ENCODE peak calls at places on chromosomes 5 and 9, in six cellular contexts. X is colonic mucosa, A is AG04450, M is WERI-Rb-1, H is adrenal gland, J is A549. W is an unnamed sample.

GRCh38 chr9:969310-969692 is 7.2 kb upstream of the DMRT3 start:
- DNase-seq in X (no peak), A (no peak), M (peak), H (no peak), J (no peak), W (no peak)

GRCh38 chr5:64883912-64884311 is 115.2 kb downstream of the CWC27 start:
- DNase-seq in X (no peak), A (no peak), M (no peak), H (no peak), J (no peak), W (peak)

GRCh38 chr9:18905033-18905882 is 127.8 kb downstream of the SAXO1 start:
- DNase-seq in X (no peak), A (no peak), M (no peak), H (no peak), J (no peak), W (no peak)

GRCh38 chr5:169226904-169227303 is 74.0 kb downstream of the SLIT3 start:
- DNase-seq in X (no peak), A (no peak), M (no peak), H (no peak), J (no peak), W (no peak)

GRCh38 chr9:127853312-127854168 is 918 bp downstream of the ENG start:
- DNase-seq in X (no peak), A (no peak), M (no peak), H (no peak), J (no peak), W (no peak)

GRCh38 chr5:154179846-154180710 is 10.5 kb upstream of the GALNT10 start:
- DNase-seq in X (peak), A (peak), M (peak), H (peak), J (peak), W (peak)

GRCh38 chr5:15821506-15821905 is 321.5 kb downstream of the FBXL7 start:
- DNase-seq in X (no peak), A (no peak), M (no peak), H (no peak), J (no peak), W (peak)

GRCh38 chr9:84974790-84975189 is 305.3 kb downstream of the NTRK2 start:
- DNase-seq in X (no peak), A (no peak), M (no peak), H (no peak), J (no peak), W (no peak)

GRCh38 chr5:84453405-84453804 is 68.7 kb upstream of the EDIL3 start:
- DNase-seq in X (no peak), A (no peak), M (no peak), H (no peak), J (no peak), W (no peak)

GRCh38 chr9:14524881-14525515 is 168.2 kb downstream of the ZDHHC21 start:
- DNase-seq in X (no peak), A (no peak), M (no peak), H (no peak), J (no peak), W (no peak)

GRCh38 chr9:19186240-19186639 is 44.3 kb upstream of the DENND4C start:
- DNase-seq in X (no peak), A (no peak), M (no peak), H (no peak), J (no peak), W (peak)

GRCh38 chr9:134533850-134534585 is 107.6 kb upstream of the COL5A1 start:
- DNase-seq in X (no peak), A (no peak), M (no peak), H (no peak), J (no peak), W (no peak)

GRCh38 chr9:16192403-16193017 is 639.7 kb downstream of the CCDC171 start:
- DNase-seq in X (no peak), A (no peak), M (no peak), H (no peak), J (no peak), W (no peak)

GRCh38 chr5:58459276-58459859 is 518 bp downstream of the PLK2 start:
- DNase-seq in X (peak), A (no peak), M (no peak), H (peak), J (peak), W (no peak)

GRCh38 chr5:154475613-154476342 is 2.2 kb downstream of the HAND1 start:
- DNase-seq in X (no peak), A (no peak), M (peak), H (no peak), J (no peak), W (no peak)

GRCh38 chr5:10140195-10140973 is 109.3 kb downstream of the ATPSCKMT start:
- DNase-seq in X (no peak), A (no peak), M (peak), H (no peak), J (peak), W (no peak)

GRCh38 chr9:121915304-121915625 is 177.8 kb downstream of the TTLL11 start:
- DNase-seq in X (no peak), A (no peak), M (no peak), H (no peak), J (no peak), W (no peak)

GRCh38 chr5:158234323-158235158 is 375.6 kb upstream of the CLINT1 start:
- DNase-seq in X (no peak), A (no peak), M (no peak), H (no peak), J (no peak), W (no peak)

GRCh38 chr9:109922617-109923260 is 142.7 kb downstream of the PALM2AKAP2 start:
- DNase-seq in X (no peak), A (no peak), M (no peak), H (no peak), J (no peak), W (no peak)

GRCh38 chr9:35835216-35835604 is 6.2 kb downstream of the TMEM8B start:
- DNase-seq in X (peak), A (no peak), M (peak), H (no peak), J (no peak), W (no peak)

GRCh38 chr5:98927242-98927987 is 1.4 kb downstream of the CHD1 start:
- DNase-seq in X (peak), A (peak), M (peak), H (peak), J (peak), W (peak)

GRCh38 chr9:96113045-96113444 is 188.9 kb downstream of the HSD17B3 start:
- DNase-seq in X (no peak), A (no peak), M (peak), H (no peak), J (no peak), W (no peak)

GRCh38 chr5:73591698-73592501 is 26.4 kb downstream of the UTP15 start:
- DNase-seq in X (no peak), A (peak), M (no peak), H (no peak), J (no peak), W (peak)

GRCh38 chr9:124001445-124001799 is 10.1 kb upstream of the LHX2 start:
- DNase-seq in X (no peak), A (no peak), M (no peak), H (no peak), J (no peak), W (no peak)

GRCh38 chr9:134540441-134541372 is 100.9 kb upstream of the COL5A1 start:
- DNase-seq in X (no peak), A (no peak), M (no peak), H (no peak), J (no peak), W (no peak)

GRCh38 chr5:167934561-167934971 is 356.9 kb upstream of the WWC1 start:
- DNase-seq in X (no peak), A (no peak), M (no peak), H (no peak), J (no peak), W (peak)

GRCh38 chr5:102807878-102808502 is 52.9 kb downstream of the PAM start:
- DNase-seq in X (no peak), A (no peak), M (no peak), H (no peak), J (no peak), W (no peak)

GRCh38 chr5:61280205-61280604 is 51.9 kb upstream of the ZSWIM6 start:
- DNase-seq in X (no peak), A (peak), M (no peak), H (no peak), J (no peak), W (peak)

GRCh38 chr5:41708604-41708940 is 161.7 kb downstream of the OXCT1 start:
- DNase-seq in X (peak), A (no peak), M (no peak), H (no peak), J (no peak), W (peak)

GRCh38 chr5:102781359-102781758 is 26.3 kb downstream of the PAM start:
- DNase-seq in X (no peak), A (no peak), M (no peak), H (no peak), J (no peak), W (no peak)

GRCh38 chr5:143841446-143841845 is 29.5 kb downstream of the HMHB1 start:
- DNase-seq in X (no peak), A (no peak), M (no peak), H (no peak), J (no peak), W (no peak)

GRCh38 chr5:125176005-125176390 is 429.6 kb upstream of the ZNF608 start:
- DNase-seq in X (peak), A (no peak), M (no peak), H (no peak), J (no peak), W (peak)

GRCh38 chr5:78903936-78904335 is 81.2 kb downstream of the ARSB start:
- DNase-seq in X (no peak), A (no peak), M (no peak), H (no peak), J (no peak), W (peak)

GRCh38 chr5:136236479-136237083 is 43.6 kb upstream of the SMIM32 start:
- DNase-seq in X (no peak), A (no peak), M (no peak), H (no peak), J (no peak), W (peak)

GRCh38 chr5:80109549-80110478 is 74.7 kb downstream of the THBS4 start:
- DNase-seq in X (no peak), A (no peak), M (no peak), H (no peak), J (no peak), W (no peak)

GRCh38 chr5:40364441-40364840 is 315.3 kb upstream of the PTGER4 start:
- DNase-seq in X (no peak), A (no peak), M (no peak), H (no peak), J (no peak), W (no peak)

GRCh38 chr5:40365357-40366330 is 314.1 kb upstream of the PTGER4 start:
- DNase-seq in X (no peak), A (no peak), M (no peak), H (no peak), J (no peak), W (no peak)

GRCh38 chr5:40361378-40361777 is 318.3 kb upstream of the PTGER4 start:
- DNase-seq in X (no peak), A (no peak), M (no peak), H (no peak), J (no peak), W (no peak)

GRCh38 chr5:40368200-40368599 is 311.5 kb upstream of the PTGER4 start:
- DNase-seq in X (no peak), A (no peak), M (no peak), H (no peak), J (no peak), W (no peak)

GRCh38 chr5:40367260-40367659 is 312.5 kb upstream of the PTGER4 start:
- DNase-seq in X (no peak), A (no peak), M (no peak), H (no peak), J (no peak), W (no peak)
- TF ChIP-seq CTCF in X (no peak), A (peak), M (no peak), H (no peak), J (no peak), W (no peak)

DNA sequence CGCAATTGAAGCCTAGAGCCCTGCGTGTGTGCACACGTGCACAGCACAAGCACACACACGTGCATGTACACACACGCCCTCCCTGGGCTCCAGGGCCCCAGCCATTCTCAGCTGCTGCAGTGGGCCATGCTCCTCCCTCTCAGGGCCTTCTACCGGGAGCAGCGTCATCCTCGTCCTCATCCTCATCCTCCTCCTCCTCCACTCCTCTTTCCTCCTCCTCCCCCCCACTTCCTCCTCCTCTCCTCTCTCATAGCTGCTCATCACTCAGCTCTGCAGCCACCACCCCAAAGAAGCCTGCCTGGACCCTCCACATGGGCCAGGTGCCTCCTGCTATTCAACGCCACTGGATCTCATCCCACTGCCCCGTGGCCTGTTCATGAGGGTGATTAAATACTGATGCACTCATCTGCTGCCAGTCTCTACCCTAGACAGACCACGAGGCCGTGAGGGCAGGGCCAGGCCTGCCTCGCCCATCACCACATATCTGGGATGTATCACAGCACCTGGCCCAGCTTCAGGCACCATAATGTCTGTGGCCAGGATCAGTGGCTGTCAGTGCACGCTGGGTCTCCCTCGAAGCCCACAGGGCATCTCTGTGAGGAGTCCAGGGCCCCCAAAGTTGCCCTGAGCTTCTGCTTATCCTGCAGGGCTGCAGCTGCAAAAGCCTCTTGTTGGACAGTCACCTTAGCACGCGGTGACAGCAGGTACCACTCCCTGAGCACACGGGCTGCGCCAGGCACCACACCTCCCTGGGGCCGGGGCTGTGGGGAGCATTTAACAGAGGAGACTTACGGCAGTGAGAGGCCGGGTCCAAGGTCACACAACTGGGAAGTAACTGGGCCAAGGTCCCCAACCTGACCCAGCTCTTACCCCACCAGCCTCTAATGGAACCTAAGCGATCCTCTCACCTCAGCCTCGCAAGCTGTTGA is 9.7 kb downstream of the FAM78A start:
- DNase-seq in X (no peak), A (no peak), M (no peak), H (no peak), J (no peak), W (peak)
- H3K4me3 ChIP-seq in X (no peak), A (no peak), M (no peak), H (no peak), J (no peak), W (no peak)

GRCh38 chr9:27198175-27198574 is 89.2 kb downstream of the TEK start:
- DNase-seq in X (no peak), A (peak), M (peak), H (no peak), J (no peak), W (no peak)
- TF ChIP-seq CTCF in X (no peak), A (peak), M (peak), H (no peak), J (no peak), W (peak)

DNA sequence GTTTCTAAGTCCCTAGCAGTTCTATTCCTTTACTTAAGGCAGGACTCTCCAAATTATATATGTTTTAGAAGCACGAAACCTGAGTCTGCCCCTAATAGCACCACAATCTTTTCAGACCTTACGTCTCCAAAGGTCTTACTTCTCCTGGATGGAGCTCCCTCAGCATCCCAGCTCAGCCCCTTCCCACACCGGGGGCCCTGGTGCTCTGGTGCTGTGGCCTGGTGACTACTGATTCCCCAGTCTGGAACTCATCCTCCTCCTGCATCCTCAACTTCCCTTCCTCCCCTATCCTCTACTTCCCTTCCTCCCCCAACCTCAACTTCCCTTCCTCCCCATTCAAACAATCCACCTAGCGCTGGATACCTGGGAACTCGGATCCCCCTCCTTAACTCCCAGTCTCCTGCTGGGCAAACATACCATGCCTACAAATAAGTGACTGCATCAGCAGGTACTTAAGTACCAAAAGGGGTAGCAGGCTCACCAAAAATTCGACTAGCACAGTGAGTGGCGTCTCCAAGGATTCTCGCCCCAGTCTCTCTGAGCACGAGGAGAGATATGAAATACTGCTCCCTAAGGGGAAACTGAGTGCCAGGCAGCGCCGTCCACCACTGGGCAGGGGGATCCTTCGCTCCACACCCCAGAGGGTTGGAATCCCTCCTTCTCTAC is 848 bp downstream of the IGFBPL1 start:
- DNase-seq in X (no peak), A (no peak), M (no peak), H (no peak), J (no peak), W (no peak)
- H3K4me3 ChIP-seq in X (peak), A (no peak), M (peak), H (no peak), J (peak), W (peak)

GRCh38 chr5:34523382-34523716 is 132.8 kb upstream of the RAI14 start:
- DNase-seq in X (no peak), A (no peak), M (no peak), H (no peak), J (no peak), W (no peak)
- TF ChIP-seq CTCF in X (no peak), A (no peak), M (no peak), H (no peak), J (no peak), W (no peak)

DNA sequence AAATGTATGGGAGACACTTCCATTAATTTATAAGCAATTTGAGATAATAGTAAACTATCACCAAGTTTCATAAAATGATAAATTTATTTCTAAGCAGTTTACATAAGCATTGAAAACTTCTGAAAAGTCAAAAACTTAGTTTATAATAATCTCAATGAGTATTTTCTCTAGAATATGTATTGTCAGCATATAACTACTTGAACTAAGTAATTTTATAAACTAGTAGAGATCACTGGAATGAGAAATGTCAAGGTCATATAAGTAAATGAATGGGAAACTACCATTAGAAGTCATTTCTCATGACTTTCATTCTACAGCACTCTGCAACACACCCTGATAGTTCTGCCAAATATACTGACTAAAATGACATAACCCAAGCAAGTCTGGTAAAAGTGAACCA is 3.4 kb downstream of the TBCA start:
- DNase-seq in X (no peak), A (no peak), M (no peak), H (no peak), J (no peak), W (no peak)
- H3K4me3 ChIP-seq in X (no peak), A (no peak), M (no peak), H (no peak), J (no peak), W (no peak)

DNA sequence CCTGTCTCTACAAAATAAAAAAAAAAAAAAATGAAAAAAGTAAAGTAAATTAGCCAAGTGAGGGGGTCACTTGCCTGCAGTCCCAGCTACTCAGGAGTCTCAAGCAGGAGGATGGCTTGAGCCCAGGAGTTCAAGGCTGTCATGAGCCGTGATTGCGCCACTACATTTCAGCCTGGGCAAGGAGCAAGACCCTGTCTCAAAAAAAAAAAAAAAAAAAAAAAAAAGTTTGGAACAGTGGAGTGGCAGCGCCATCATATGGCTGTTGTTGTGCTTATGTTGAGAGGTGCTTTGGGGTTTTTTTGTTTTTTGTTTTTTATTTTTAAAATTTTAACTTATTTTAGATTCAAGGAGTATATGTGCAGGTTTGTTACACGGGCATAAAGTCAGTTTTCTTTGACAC is 3.6 kb downstream of the BRIX1 start:
- DNase-seq in X (no peak), A (no peak), M (no peak), H (no peak), J (no peak), W (no peak)
- TF ChIP-seq CTCF in X (no peak), A (peak), M (no peak), H (no peak), J (peak), W (no peak)

GRCh38 chr5:139660916-139661814 is 13.0 kb downstream of the CXXC5 start:
- DNase-seq in X (peak), A (peak), M (peak), H (peak), J (no peak), W (peak)

GRCh38 chr5:139658928-139659667 is 10.9 kb downstream of the CXXC5 start:
- DNase-seq in X (peak), A (no peak), M (peak), H (peak), J (no peak), W (peak)

GRCh38 chr5:139658501-139658927 is 10.4 kb downstream of the CXXC5 start:
- DNase-seq in X (no peak), A (no peak), M (no peak), H (no peak), J (no peak), W (peak)

GRCh38 chr5:139660105-139660915 is 12.2 kb downstream of the CXXC5 start:
- DNase-seq in X (peak), A (no peak), M (no peak), H (peak), J (no peak), W (peak)

DNA sequence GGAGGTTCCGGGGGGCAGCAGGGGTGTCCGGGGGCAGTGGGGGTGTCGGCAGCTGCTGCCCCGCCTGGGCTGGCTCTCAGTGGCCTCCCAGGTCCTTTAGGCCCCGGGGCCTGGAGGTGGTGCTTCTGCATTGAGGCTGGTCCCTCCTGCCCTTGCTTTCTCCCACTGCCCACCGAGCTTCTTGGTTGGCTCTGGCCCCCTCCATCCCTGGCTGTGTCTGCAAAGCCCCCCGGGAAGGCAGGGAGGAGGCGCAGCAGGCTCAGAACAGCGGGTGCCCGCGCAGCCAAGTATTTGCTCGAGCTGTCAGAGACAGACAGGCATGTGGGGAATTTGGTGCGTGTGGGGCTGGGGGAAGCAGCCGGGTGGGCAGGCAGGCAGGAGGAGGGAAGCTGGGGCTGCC is 11.5 kb downstream of the CXXC5 start:
- DNase-seq in X (no peak), A (no peak), M (no peak), H (no peak), J (no peak), W (no peak)
- H3K4me3 ChIP-seq in X (peak), A (peak), M (no peak), H (no peak), J (peak), W (no peak)

W was measured in bronchial epithelial cell.